ENCODE peak calls at places on chromosome 6, in ten cellular contexts. One of them, this sample, is unnamed.

GRCh38 chr6:155303361-155303870 is 10.9 kb downstream of the TFB1M start:
- DNase-seq in fibroblast of pulmonary artery: peak
- DNase-seq in AG10803: no peak
- DNase-seq in right lobe of liver: no peak
- DNase-seq in stomach: no peak
- DNase-seq in pancreas: no peak
- DNase-seq in A673: no peak
- DNase-seq in IMR-90: peak
- DNase-seq in A549: no peak
- DNase-seq in adrenal gland: no peak
- DNase-seq in this sample: no peak

GRCh38 chr6:39196648-39197047 is 32.6 kb downstream of the KCNK5 start:
- DNase-seq in AG10803: no peak
- DNase-seq in pancreas: peak
- DNase-seq in stomach: no peak
- DNase-seq in fibroblast of pulmonary artery: no peak
- DNase-seq in right lobe of liver: no peak
- DNase-seq in IMR-90: no peak
- DNase-seq in adrenal gland: no peak
- DNase-seq in A673: no peak
- DNase-seq in A549: no peak
- DNase-seq in this sample: no peak

GRCh38 chr6:143614270-143614669 is 63.5 kb upstream of the PHACTR2 start:
- DNase-seq in pancreas: no peak
- DNase-seq in adrenal gland: no peak
- DNase-seq in fibroblast of pulmonary artery: no peak
- DNase-seq in IMR-90: no peak
- DNase-seq in A549: no peak
- DNase-seq in right lobe of liver: no peak
- DNase-seq in A673: no peak
- DNase-seq in stomach: no peak
- DNase-seq in AG10803: no peak
- DNase-seq in this sample: no peak

GRCh38 chr6:138504764-138505689 is 5.7 kb upstream of the NHSL1 start:
- DNase-seq in right lobe of liver: no peak
- DNase-seq in adrenal gland: no peak
- DNase-seq in pancreas: no peak
- DNase-seq in stomach: no peak
- DNase-seq in AG10803: no peak
- DNase-seq in A549: no peak
- DNase-seq in fibroblast of pulmonary artery: no peak
- DNase-seq in IMR-90: no peak
- DNase-seq in A673: no peak
- DNase-seq in this sample: no peak

GRCh38 chr6:2351807-2352431 is 106.5 kb upstream of the GMDS start:
- DNase-seq in pancreas: no peak
- DNase-seq in A673: no peak
- DNase-seq in IMR-90: peak
- DNase-seq in AG10803: peak
- DNase-seq in fibroblast of pulmonary artery: peak
- DNase-seq in adrenal gland: no peak
- DNase-seq in right lobe of liver: no peak
- DNase-seq in stomach: no peak
- DNase-seq in A549: no peak
- DNase-seq in this sample: no peak

GRCh38 chr6:31393932-31394331 is 9.5 kb upstream of the MICA start:
- DNase-seq in adrenal gland: no peak
- DNase-seq in stomach: no peak
- DNase-seq in fibroblast of pulmonary artery: no peak
- DNase-seq in IMR-90: peak
- DNase-seq in A673: no peak
- DNase-seq in right lobe of liver: peak
- DNase-seq in AG10803: no peak
- DNase-seq in A549: no peak
- DNase-seq in pancreas: no peak
- DNase-seq in this sample: no peak

GRCh38 chr6:33248643-33248931 is 23.1 kb downstream of the VPS52 start:
- DNase-seq in A549: no peak
- DNase-seq in fibroblast of pulmonary artery: peak
- DNase-seq in stomach: peak
- DNase-seq in right lobe of liver: no peak
- DNase-seq in AG10803: peak
- DNase-seq in pancreas: no peak
- DNase-seq in IMR-90: no peak
- DNase-seq in adrenal gland: no peak
- DNase-seq in A673: peak
- DNase-seq in this sample: no peak

GRCh38 chr6:5205877-5206840 is 54.6 kb downstream of the LYRM4 start:
- DNase-seq in fibroblast of pulmonary artery: peak
- DNase-seq in adrenal gland: peak
- DNase-seq in IMR-90: peak
- DNase-seq in stomach: peak
- DNase-seq in right lobe of liver: peak
- DNase-seq in A673: peak
- DNase-seq in pancreas: peak
- DNase-seq in AG10803: peak
- DNase-seq in A549: peak
- DNase-seq in this sample: no peak

GRCh38 chr6:154448448-154449096 is 61.9 kb downstream of the CNKSR3 start:
- DNase-seq in stomach: no peak
- DNase-seq in AG10803: peak
- DNase-seq in pancreas: no peak
- DNase-seq in IMR-90: peak
- DNase-seq in right lobe of liver: no peak
- DNase-seq in adrenal gland: no peak
- DNase-seq in A673: peak
- DNase-seq in fibroblast of pulmonary artery: peak
- DNase-seq in A549: no peak
- DNase-seq in this sample: no peak

GRCh38 chr6:167663784-167664432 is 162.8 kb upstream of the AFDN start:
- DNase-seq in stomach: peak
- DNase-seq in fibroblast of pulmonary artery: no peak
- DNase-seq in pancreas: no peak
- DNase-seq in adrenal gland: no peak
- DNase-seq in right lobe of liver: no peak
- DNase-seq in A549: no peak
- DNase-seq in AG10803: no peak
- DNase-seq in IMR-90: no peak
- DNase-seq in A673: no peak
- DNase-seq in this sample: peak

GRCh38 chr6:133769463-133769862 is 119.5 kb upstream of the TCF21 start:
- DNase-seq in adrenal gland: no peak
- DNase-seq in IMR-90: peak
- DNase-seq in stomach: no peak
- DNase-seq in pancreas: no peak
- DNase-seq in right lobe of liver: no peak
- DNase-seq in A549: no peak
- DNase-seq in fibroblast of pulmonary artery: peak
- DNase-seq in A673: no peak
- DNase-seq in AG10803: no peak
- DNase-seq in this sample: no peak

GRCh38 chr6:168416531-168416930 is 24.5 kb upstream of the SMOC2 start:
- DNase-seq in pancreas: no peak
- DNase-seq in right lobe of liver: no peak
- DNase-seq in adrenal gland: no peak
- DNase-seq in fibroblast of pulmonary artery: no peak
- DNase-seq in A673: no peak
- DNase-seq in stomach: no peak
- DNase-seq in IMR-90: no peak
- DNase-seq in AG10803: no peak
- DNase-seq in A549: no peak
- DNase-seq in this sample: no peak

GRCh38 chr6:43192911-43193310 is 10.9 kb downstream of the CUL9 start:
- DNase-seq in right lobe of liver: peak
- DNase-seq in fibroblast of pulmonary artery: no peak
- DNase-seq in A673: no peak
- DNase-seq in A549: no peak
- DNase-seq in stomach: no peak
- DNase-seq in adrenal gland: no peak
- DNase-seq in pancreas: no peak
- DNase-seq in IMR-90: no peak
- DNase-seq in AG10803: no peak
- DNase-seq in this sample: peak

GRCh38 chr6:130111031-130111430 is 92.7 kb downstream of the L3MBTL3 start:
- DNase-seq in A549: no peak
- DNase-seq in A673: no peak
- DNase-seq in IMR-90: peak
- DNase-seq in AG10803: no peak
- DNase-seq in right lobe of liver: no peak
- DNase-seq in adrenal gland: no peak
- DNase-seq in stomach: no peak
- DNase-seq in fibroblast of pulmonary artery: peak
- DNase-seq in pancreas: no peak
- DNase-seq in this sample: no peak

DNA sequence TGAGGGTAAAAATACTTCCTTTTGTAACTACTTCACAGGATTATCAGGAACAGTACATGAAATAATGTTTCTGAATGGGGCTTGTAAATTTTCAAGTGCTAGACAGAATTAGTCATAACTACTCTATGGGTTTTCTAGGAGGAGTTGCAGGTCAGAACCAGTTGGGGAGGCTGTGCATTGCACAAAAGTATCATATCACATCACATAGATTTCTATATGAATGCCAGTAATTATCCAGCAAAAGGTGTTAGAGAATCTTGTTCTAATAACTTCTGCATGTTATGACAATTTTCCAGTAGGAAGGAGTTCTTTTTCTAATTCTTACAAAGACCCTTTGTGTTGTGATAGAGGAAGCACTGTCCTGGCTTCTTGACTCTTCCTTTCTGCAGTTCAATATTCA is 551.6 kb downstream of the COL12A1 start:
- DNase-seq in pancreas: no peak
- DNase-seq in adrenal gland: no peak
- DNase-seq in A673: peak
- DNase-seq in stomach: no peak
- DNase-seq in A549: no peak
- DNase-seq in IMR-90: no peak
- DNase-seq in fibroblast of pulmonary artery: no peak
- DNase-seq in right lobe of liver: no peak
- DNase-seq in AG10803: no peak
- DNase-seq in this sample: no peak
- TF ChIP-seq CTCF in pancreas: no peak
- TF ChIP-seq CTCF in adrenal gland: no peak
- TF ChIP-seq CTCF in A673: no peak
- TF ChIP-seq CTCF in stomach: no peak
- TF ChIP-seq CTCF in A549: no peak
- TF ChIP-seq CTCF in IMR-90: no peak
- TF ChIP-seq CTCF in fibroblast of pulmonary artery: no peak
- TF ChIP-seq CTCF in right lobe of liver: no peak
- TF ChIP-seq CTCF in AG10803: no peak
- TF ChIP-seq CTCF in this sample: no peak

DNA sequence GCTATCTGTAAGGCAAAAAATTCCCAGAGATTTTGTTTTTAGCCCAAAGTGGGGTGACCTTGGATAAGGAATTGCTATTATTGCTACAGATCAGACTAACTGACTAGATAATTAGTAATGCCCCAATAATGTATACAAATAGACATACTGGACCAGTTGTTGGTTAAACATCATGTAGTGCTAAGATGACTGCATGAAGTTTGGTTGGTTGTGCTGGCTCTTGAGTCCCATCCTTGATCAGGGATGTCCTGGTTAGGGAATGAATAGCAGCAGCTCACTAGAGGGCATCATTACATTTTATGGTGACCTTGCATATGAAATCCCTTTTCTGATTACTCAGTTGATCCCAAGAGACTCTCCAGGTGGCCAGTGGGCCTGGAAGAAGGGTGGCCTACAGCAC is 10.9 kb downstream of the TPBG start:
- DNase-seq in IMR-90: peak
- DNase-seq in A673: no peak
- DNase-seq in adrenal gland: no peak
- DNase-seq in right lobe of liver: no peak
- DNase-seq in fibroblast of pulmonary artery: no peak
- DNase-seq in pancreas: no peak
- DNase-seq in AG10803: no peak
- DNase-seq in stomach: no peak
- DNase-seq in A549: peak
- DNase-seq in this sample: no peak
- TF ChIP-seq CTCF in IMR-90: no peak
- TF ChIP-seq CTCF in A673: peak
- TF ChIP-seq CTCF in adrenal gland: no peak
- TF ChIP-seq CTCF in right lobe of liver: no peak
- TF ChIP-seq CTCF in fibroblast of pulmonary artery: no peak
- TF ChIP-seq CTCF in pancreas: no peak
- TF ChIP-seq CTCF in AG10803: no peak
- TF ChIP-seq CTCF in stomach: no peak
- TF ChIP-seq CTCF in A549: no peak
- TF ChIP-seq CTCF in this sample: no peak

DNA sequence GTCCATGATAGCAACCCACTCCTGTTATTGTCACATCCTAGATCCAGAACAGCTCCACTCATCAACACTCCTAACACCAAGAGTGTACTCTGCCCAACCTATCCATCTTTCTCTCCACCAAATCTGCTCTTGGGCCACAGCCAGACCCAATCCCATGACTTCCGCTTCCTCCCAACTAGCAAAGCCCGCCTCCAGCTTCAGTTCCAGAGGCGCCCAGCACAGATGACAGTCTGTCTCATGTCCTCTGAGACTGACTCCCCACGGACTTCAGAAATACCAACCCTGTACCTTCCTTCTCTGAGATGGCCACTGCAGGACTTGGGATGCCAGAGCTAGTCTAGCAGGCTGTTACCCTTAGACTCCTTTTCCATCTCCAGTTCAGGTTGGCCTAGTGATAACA is 48.6 kb downstream of the DTNBP1 start:
- DNase-seq in fibroblast of pulmonary artery: no peak
- DNase-seq in AG10803: no peak
- DNase-seq in right lobe of liver: peak
- DNase-seq in adrenal gland: peak
- DNase-seq in IMR-90: no peak
- DNase-seq in A549: no peak
- DNase-seq in A673: no peak
- DNase-seq in stomach: no peak
- DNase-seq in pancreas: no peak
- DNase-seq in this sample: no peak
- TF ChIP-seq CTCF in fibroblast of pulmonary artery: no peak
- TF ChIP-seq CTCF in AG10803: no peak
- TF ChIP-seq CTCF in right lobe of liver: no peak
- TF ChIP-seq CTCF in adrenal gland: no peak
- TF ChIP-seq CTCF in IMR-90: no peak
- TF ChIP-seq CTCF in A549: no peak
- TF ChIP-seq CTCF in A673: no peak
- TF ChIP-seq CTCF in stomach: no peak
- TF ChIP-seq CTCF in pancreas: no peak
- TF ChIP-seq CTCF in this sample: no peak

GRCh38 chr6:95819461-95819860 is 196.3 kb upstream of the FUT9 start:
- DNase-seq in A549: no peak
- DNase-seq in right lobe of liver: no peak
- DNase-seq in A673: peak
- DNase-seq in stomach: no peak
- DNase-seq in adrenal gland: no peak
- DNase-seq in AG10803: no peak
- DNase-seq in fibroblast of pulmonary artery: no peak
- DNase-seq in IMR-90: no peak
- DNase-seq in pancreas: no peak
- DNase-seq in this sample: no peak

GRCh38 chr6:95815389-95816056 is 200.3 kb upstream of the FUT9 start:
- DNase-seq in AG10803: no peak
- DNase-seq in fibroblast of pulmonary artery: no peak
- DNase-seq in IMR-90: no peak
- DNase-seq in pancreas: no peak
- DNase-seq in right lobe of liver: peak
- DNase-seq in adrenal gland: no peak
- DNase-seq in A549: no peak
- DNase-seq in A673: no peak
- DNase-seq in stomach: peak
- DNase-seq in this sample: no peak

GRCh38 chr6:95819939-95820338 is 195.8 kb upstream of the FUT9 start:
- DNase-seq in adrenal gland: no peak
- DNase-seq in AG10803: no peak
- DNase-seq in pancreas: no peak
- DNase-seq in right lobe of liver: no peak
- DNase-seq in A673: peak
- DNase-seq in A549: no peak
- DNase-seq in IMR-90: no peak
- DNase-seq in fibroblast of pulmonary artery: no peak
- DNase-seq in stomach: no peak
- DNase-seq in this sample: no peak
- TF ChIP-seq CTCF in adrenal gland: no peak
- TF ChIP-seq CTCF in AG10803: no peak
- TF ChIP-seq CTCF in pancreas: no peak
- TF ChIP-seq CTCF in right lobe of liver: no peak
- TF ChIP-seq CTCF in A673: peak
- TF ChIP-seq CTCF in A549: no peak
- TF ChIP-seq CTCF in IMR-90: no peak
- TF ChIP-seq CTCF in fibroblast of pulmonary artery: no peak
- TF ChIP-seq CTCF in stomach: no peak
- TF ChIP-seq CTCF in this sample: peak

This sample was measured in chondrocyte.